ENCODE peak calls at places on chromosome 4, in six cellular contexts. N is H7; Z is CD4-positive, CD25-positive, alpha-beta regulatory T cell; E is K562; L is lower leg skin; G is cardiac muscle cell. Y is an unnamed sample.

GRCh38 chr4:165580379-165580905 is 201.6 kb downstream of the CPE start:
- DNase-seq in N (no peak), Z (no peak), G (peak), E (no peak), L (no peak), Y (peak)

GRCh38 chr4:137367608-137368007 is 164.7 kb downstream of the PCDH18 start:
- DNase-seq in Z (no peak), E (no peak), L (no peak), N (no peak), G (peak), Y (no peak)

GRCh38 chr4:149056615-149057014 is 614.4 kb upstream of the NR3C2 start:
- DNase-seq in Z (no peak), N (no peak), G (no peak), E (no peak), L (no peak), Y (no peak)

GRCh38 chr4:12729384-12729783 is 754.8 kb downstream of the RAB28 start:
- DNase-seq in E (peak), L (no peak), N (no peak), Z (no peak), G (peak), Y (no peak)

GRCh38 chr4:78481180-78481579 is 70.4 kb upstream of the ANXA3 start:
- DNase-seq in N (no peak), E (no peak), Z (no peak), L (no peak), G (peak), Y (no peak)

GRCh38 chr4:48340276-48340904 is 939 bp upstream of the SLAIN2 start:
- DNase-seq in G (peak), L (no peak), Z (peak), E (peak), N (peak), Y (no peak)

GRCh38 chr4:8834681-8835220 is 36.9 kb downstream of the HMX1 start:
- DNase-seq in G (no peak), L (peak), E (no peak), Z (no peak), N (peak), Y (peak)

GRCh38 chr4:8612646-8613045 is 20.1 kb downstream of the CPZ start:
- DNase-seq in L (no peak), E (no peak), Z (no peak), N (no peak), G (no peak), Y (no peak)

GRCh38 chr4:111837761-111838160 is 307.5 kb upstream of the FAM241A start:
- DNase-seq in N (no peak), G (no peak), L (no peak), E (no peak), Z (no peak), Y (no peak)

GRCh38 chr4:188032170-188032569 is 36.6 kb downstream of the ZFP42 start:
- DNase-seq in Z (no peak), G (no peak), E (no peak), L (no peak), N (peak), Y (no peak)

GRCh38 chr4:119244832-119245231 is 32.3 kb downstream of the USP53 start:
- DNase-seq in Z (no peak), N (no peak), L (no peak), G (no peak), E (no peak), Y (no peak)

GRCh38 chr4:172393220-172393619 is 580.0 kb downstream of the GALNTL6 start:
- DNase-seq in G (no peak), E (no peak), L (no peak), Z (no peak), N (no peak), Y (no peak)

GRCh38 chr4:144709793-144710525 is 64.0 kb downstream of the HHIP start:
- DNase-seq in Z (no peak), N (no peak), L (no peak), E (no peak), G (peak), Y (no peak)

GRCh38 chr4:187312299-187312698 is 588.6 kb upstream of the FAT1 start:
- DNase-seq in N (no peak), L (no peak), E (no peak), Z (no peak), G (no peak), Y (no peak)

GRCh38 chr4:26346203-26346620 is 25.4 kb downstream of the RBPJ start:
- DNase-seq in Z (peak), N (peak), G (peak), E (peak), L (no peak), Y (no peak)

GRCh38 chr4:141853091-141853734 is 216.8 kb downstream of the IL15 start:
- DNase-seq in E (no peak), G (no peak), L (no peak), N (no peak), Z (no peak), Y (no peak)

GRCh38 chr4:152534541-152535231 is 1.2 kb downstream of the FBXW7 start:
- DNase-seq in Z (peak), L (peak), G (peak), N (peak), E (peak), Y (peak)

GRCh38 chr4:152528060-152528459 is 7.8 kb downstream of the FBXW7 start:
- DNase-seq in L (no peak), Z (no peak), E (peak), N (no peak), G (no peak), Y (no peak)

GRCh38 chr4:152531479-152531878 is 4.4 kb downstream of the FBXW7 start:
- DNase-seq in L (no peak), N (no peak), Z (no peak), G (no peak), E (no peak), Y (no peak)

GRCh38 chr4:152529880-152530279 is 6.0 kb downstream of the FBXW7 start:
- DNase-seq in L (no peak), E (no peak), G (no peak), N (no peak), Z (no peak), Y (no peak)

GRCh38 chr4:152530600-152530999 is 5.3 kb downstream of the FBXW7 start:
- DNase-seq in Z (no peak), L (no peak), G (no peak), E (no peak), N (no peak), Y (no peak)
- H3K4me3 ChIP-seq in Z (peak), L (no peak), G (no peak), E (no peak), N (no peak), Y (no peak)

DNA sequence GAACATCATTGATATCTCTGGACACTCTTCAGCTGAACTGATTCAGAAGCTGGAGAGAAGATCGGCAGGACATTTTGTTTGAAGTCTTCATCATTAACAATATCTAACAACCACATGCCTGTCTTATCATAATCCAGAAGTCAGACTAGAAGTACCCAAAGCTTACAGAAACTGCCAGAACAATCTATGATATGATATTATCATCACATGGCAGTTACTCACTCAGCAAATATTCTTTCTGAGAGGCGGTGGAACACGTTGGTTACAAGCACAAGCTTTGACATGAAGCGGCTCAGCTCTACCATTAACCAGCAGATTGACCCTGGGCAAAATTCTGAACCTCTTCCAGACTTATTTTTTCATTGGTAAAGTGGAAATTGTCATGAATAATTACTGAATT is 69.4 kb upstream of the KIT start:
- DNase-seq in G (peak), E (no peak), Z (no peak), L (no peak), N (no peak), Y (no peak)
- H3K4me3 ChIP-seq in G (no peak), E (no peak), Z (no peak), L (no peak), N (no peak), Y (no peak)

DNA sequence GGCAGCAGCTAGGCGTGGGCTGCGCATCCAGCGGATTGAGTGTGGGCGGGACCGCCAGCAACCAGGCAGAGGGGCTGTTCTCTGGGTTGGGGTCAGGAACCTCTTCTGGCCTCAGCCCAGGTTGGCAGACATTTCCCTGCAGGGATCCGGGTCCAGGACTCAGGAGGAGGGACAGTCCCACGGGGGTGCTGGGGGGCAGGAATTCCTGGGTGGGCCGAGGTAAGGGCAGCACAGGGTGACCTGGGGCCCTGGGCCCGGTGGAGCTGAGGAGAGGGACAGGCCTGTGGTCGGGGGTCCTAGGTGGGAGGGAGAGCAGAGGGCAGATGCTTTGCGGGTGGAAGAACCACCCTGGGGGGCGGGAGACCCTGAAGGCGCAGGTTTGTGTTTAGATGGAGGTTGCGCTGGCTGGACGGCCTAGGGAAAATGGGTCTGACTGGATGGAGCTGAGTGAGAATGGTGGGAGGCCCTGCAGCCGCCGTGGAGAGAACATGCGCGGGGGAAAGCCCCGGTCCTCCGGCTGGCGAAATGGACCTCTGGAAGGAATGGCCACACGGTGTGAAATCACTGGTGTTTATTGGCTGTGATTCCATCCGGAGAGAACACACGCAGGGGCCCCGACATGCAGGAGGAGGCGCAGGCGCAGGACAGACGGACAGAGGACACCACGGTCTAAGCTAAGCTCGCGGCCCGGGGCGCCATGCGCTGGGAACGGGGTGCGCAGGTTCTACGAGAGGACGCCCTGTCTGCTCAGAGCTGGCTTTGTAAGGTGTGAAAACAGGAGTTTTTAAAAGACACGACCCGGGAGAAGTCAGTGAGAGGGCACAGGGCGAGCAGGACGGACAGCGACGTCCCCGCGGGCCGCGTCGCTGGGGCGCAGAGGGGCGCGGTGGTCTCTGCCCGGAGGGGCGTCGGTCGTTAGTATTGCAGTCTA is 41.3 kb downstream of the CPLX1 start:
- DNase-seq in E (no peak), L (no peak), N (peak), Z (no peak), G (no peak), Y (no peak)
- H3K4me3 ChIP-seq in E (no peak), L (no peak), N (no peak), Z (no peak), G (no peak), Y (no peak)

DNA sequence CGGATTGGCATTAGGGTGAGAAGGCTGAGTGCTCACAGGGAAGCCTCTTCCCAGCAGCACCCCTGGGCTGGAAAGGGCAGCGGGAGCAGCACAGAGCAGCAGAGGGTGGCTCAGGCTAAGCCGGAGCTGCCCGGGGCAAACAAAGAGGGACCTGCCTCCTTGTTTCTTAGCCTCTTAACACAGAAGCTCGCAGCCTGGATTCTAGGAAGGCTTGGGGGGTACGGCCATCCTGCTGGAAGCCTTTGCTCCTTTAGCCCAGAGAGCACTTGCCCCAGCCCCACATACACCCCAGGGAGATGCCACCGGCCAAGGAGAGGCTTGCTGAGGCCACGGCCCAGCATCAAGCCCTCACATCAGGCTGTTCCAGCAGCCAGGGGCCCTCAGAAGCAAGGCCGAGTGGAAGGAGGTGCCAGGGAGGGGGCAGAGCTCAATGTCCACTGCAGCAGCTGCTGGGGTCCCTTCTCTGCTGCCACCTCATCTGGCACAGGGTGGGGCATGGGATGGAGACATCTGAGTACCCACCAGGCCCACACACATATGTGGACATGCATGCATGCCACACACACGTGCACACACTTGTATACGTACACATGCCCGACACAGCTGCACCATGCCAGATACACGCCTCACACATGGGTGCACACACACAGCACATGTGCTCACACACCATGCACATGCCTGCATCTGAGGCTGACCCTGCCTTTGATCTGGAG is 20.3 kb upstream of the SPON2 start:
- DNase-seq in L (peak), N (peak), E (no peak), Z (no peak), G (no peak), Y (peak)
- H3K4me3 ChIP-seq in L (no peak), N (no peak), E (no peak), Z (no peak), G (no peak), Y (no peak)

GRCh38 chr4:9875516-9875915 is 94.1 kb downstream of the DRD5 start:
- DNase-seq in N (no peak), E (no peak), L (no peak), G (no peak), Z (no peak), Y (no peak)

GRCh38 chr4:9877123-9877522 is 95.7 kb downstream of the DRD5 start:
- DNase-seq in L (peak), G (no peak), E (no peak), N (peak), Z (no peak), Y (no peak)

GRCh38 chr4:9885958-9886357 is 104.5 kb downstream of the DRD5 start:
- DNase-seq in N (no peak), L (peak), G (no peak), E (no peak), Z (no peak), Y (no peak)

GRCh38 chr4:9880411-9881197 is 99.2 kb downstream of the DRD5 start:
- DNase-seq in L (peak), Z (no peak), N (no peak), G (peak), E (no peak), Y (peak)
- H3K4me3 ChIP-seq in L (no peak), Z (no peak), N (no peak), G (no peak), E (no peak), Y (no peak)

Y was measured in WERI-Rb-1.